ENCODE peak calls at places on chromosome 11, in ten cellular contexts. I is neural crest cell, K is ovary, J is Caco-2, X is A549, S is lower lobe of right lung, F is psoas muscle, Z is choroid plexus epithelial cell, H is nephron progenitor cell, N is AG10803. W is an unnamed sample.

GRCh38 chr11:20003357-20003756 is 156.9 kb downstream of the DBX1 start:
- DNase-seq in H (no peak), I (no peak), K (no peak), J (no peak), X (no peak), S (no peak), N (no peak), F (no peak), Z (no peak), W (no peak)

GRCh38 chr11:33375688-33376311 is 118.6 kb downstream of the HIPK3 start:
- DNase-seq in H (no peak), J (peak; percentile 23), X (peak; percentile 19), K (no peak), Z (peak; percentile 29), N (peak; percentile 45), F (no peak), I (peak; percentile 45), S (no peak), W (no peak)

GRCh38 chr11:75383246-75383645 is 16.1 kb upstream of the RPS3 start:
- DNase-seq in H (no peak), X (peak; percentile 50), N (no peak), Z (no peak), I (no peak), J (no peak), S (peak; percentile 59), K (no peak), F (no peak), W (no peak)

GRCh38 chr11:117986981-117987495 is 844 bp downstream of the IL10RA start:
- DNase-seq in J (peak; percentile 46), F (no peak), N (peak; percentile 6), H (no peak), I (no peak), Z (no peak), X (no peak), K (no peak), S (no peak), W (no peak)

GRCh38 chr11:1832181-1832988 is 2.4 kb upstream of the SYT8 start:
- DNase-seq in F (peak; percentile 78), Z (no peak), I (peak; percentile 78), K (peak; percentile 52), J (peak; percentile 70), S (peak; percentile 70), N (peak; percentile 3), X (peak; percentile 69), H (peak; percentile 88), W (peak; percentile 68)

GRCh38 chr11:132168326-132168725 is 797.9 kb downstream of the NTM start:
- DNase-seq in K (no peak), J (no peak), X (no peak), S (no peak), I (no peak), F (no peak), N (no peak), Z (no peak), H (no peak), W (no peak)

GRCh38 chr11:84889556-84889955 is 737.6 kb downstream of the DLG2 start:
- DNase-seq in S (no peak), Z (no peak), F (no peak), K (no peak), X (no peak), I (no peak), H (no peak), J (no peak), N (no peak), W (no peak)

GRCh38 chr11:58744988-58745704 is 13.4 kb upstream of the GLYAT start:
- DNase-seq in H (no peak), S (no peak), X (no peak), F (no peak), I (no peak), J (no peak), Z (no peak), K (no peak), N (no peak), W (no peak)

GRCh38 chr11:18310800-18311340 is 11.1 kb downstream of the HPS5 start:
- DNase-seq in N (peak; percentile 68), F (no peak), Z (peak; percentile 92), K (no peak), I (no peak), X (no peak), J (no peak), S (no peak), H (no peak), W (no peak)

GRCh38 chr11:61138940-61139339 is 22.3 kb downstream of the VPS37C start:
- DNase-seq in N (peak; percentile 86), K (no peak), S (no peak), I (no peak), Z (peak; percentile 94), X (no peak), H (no peak), J (no peak), F (no peak), W (no peak)

GRCh38 chr11:68414457-68415221 is 45.9 kb upstream of the PPP6R3 start:
- DNase-seq in N (no peak), S (no peak), K (no peak), X (no peak), I (no peak), Z (no peak), F (no peak), H (no peak), J (no peak), W (no peak)

GRCh38 chr11:120334332-120334731 is 1.9 kb upstream of the ARHGEF12 start:
- DNase-seq in Z (no peak), K (no peak), F (no peak), S (no peak), H (no peak), X (no peak), I (no peak), N (no peak), J (no peak), W (no peak)

GRCh38 chr11:112132737-112133136 is 31.2 kb downstream of the IL18 start:
- DNase-seq in K (no peak), N (no peak), J (no peak), S (no peak), Z (no peak), X (no peak), H (no peak), I (no peak), F (no peak), W (no peak)

GRCh38 chr11:129846508-129847335 is 31.1 kb downstream of the TMEM45B start:
- DNase-seq in F (no peak), J (peak; percentile 43), N (peak; percentile 96), Z (peak; percentile 97), H (no peak), K (no peak), I (no peak), S (no peak), X (no peak), W (no peak)

GRCh38 chr11:60971520-60971919 is at the start of gene CD6:
- DNase-seq in F (no peak), I (no peak), X (no peak), H (no peak), Z (no peak), S (no peak), K (no peak), N (no peak), J (no peak), W (no peak)

GRCh38 chr11:14855890-14856289 is 36.1 kb downstream of the CYP2R1 start:
- DNase-seq in X (no peak), J (no peak), N (no peak), I (no peak), K (no peak), S (no peak), H (no peak), F (no peak), Z (no peak), W (no peak)

GRCh38 chr11:86062719-86063118 is 6.2 kb downstream of the PICALM start:
- DNase-seq in F (no peak), K (no peak), H (no peak), S (no peak), J (no peak), I (no peak), Z (peak; percentile 65), N (peak; percentile 16), X (no peak), W (no peak)

GRCh38 chr11:114099392-114100178 is 40.1 kb downstream of the ZBTB16 start:
- DNase-seq in H (no peak), N (no peak), Z (peak; percentile 69), I (no peak), F (peak; percentile 63), X (no peak), K (no peak), S (no peak), J (peak; percentile 38), W (no peak)

GRCh38 chr11:19736831-19737230 is 24.2 kb downstream of the NAV2 start:
- DNase-seq in H (no peak), I (no peak), F (no peak), S (no peak), X (no peak), Z (no peak), N (no peak), J (no peak), K (no peak), W (no peak)

GRCh38 chr11:44559207-44559943 is 6.1 kb upstream of the CD82 start:
- DNase-seq in H (no peak), K (no peak), J (no peak), S (no peak), X (no peak), Z (no peak), F (no peak), I (peak; percentile 26), N (no peak), W (no peak)

GRCh38 chr11:63845911-63846310 is 7.0 kb downstream of the MARK2 start:
- DNase-seq in N (no peak), H (no peak), F (no peak), K (no peak), S (no peak), J (peak; percentile 20), Z (no peak), I (no peak), X (no peak), W (no peak)

GRCh38 chr11:9187616-9188015 is 77.5 kb downstream of the DENND5A start:
- DNase-seq in X (no peak), K (no peak), I (no peak), Z (no peak), J (no peak), H (no peak), N (no peak), S (no peak), F (no peak), W (no peak)
- TF ChIP-seq CTCF in X (no peak), K (no peak), I (no peak), Z (no peak), J (no peak), H (no peak), N (no peak), S (no peak), F (no peak), W (no peak)

GRCh38 chr11:5712507-5712906 is 22.9 kb downstream of the TRIM22 start:
- DNase-seq in Z (peak; percentile 23), I (no peak), J (no peak), K (no peak), N (no peak), H (no peak), S (no peak), X (peak; percentile 18), F (no peak), W (no peak)
- TF ChIP-seq CTCF in Z (peak; percentile 49), I (peak; percentile 64), J (peak; percentile 38), K (no peak), N (peak; percentile 42), H (no peak), S (peak; percentile 35), X (peak; percentile 58), F (peak; percentile 5), W (peak; percentile 34)

GRCh38 chr11:95586681-95587080 is 202.9 kb downstream of the FAM76B start:
- DNase-seq in H (no peak), X (no peak), N (no peak), J (no peak), I (no peak), Z (no peak), S (no peak), K (no peak), F (no peak), W (no peak)
- TF ChIP-seq CTCF in H (no peak), X (no peak), N (no peak), J (no peak), I (no peak), Z (no peak), S (no peak), K (no peak), F (no peak), W (no peak)

GRCh38 chr11:2915473-2915872 is 13.7 kb downstream of the PHLDA2 start:
- DNase-seq in K (no peak), S (no peak), I (no peak), N (no peak), X (no peak), F (no peak), H (no peak), J (no peak), Z (no peak), W (no peak)
- TF ChIP-seq CTCF in K (no peak), S (no peak), I (no peak), N (no peak), X (no peak), F (no peak), H (no peak), J (no peak), Z (no peak), W (no peak)